ENCODE peak calls at places on chromosomes 7 and 10, in four cellular contexts. N, C, U and O are unnamed samples.

GRCh38 chr7:76409537-76409936 is at the start of gene SSC4D:
- DNase-seq in N (no peak), U (no peak), C (no peak), O (peak; percentile 85)

GRCh38 chr10:114526112-114526496 is 121.8 kb upstream of the AFAP1L2 start:
- DNase-seq in C (peak; percentile 27), N (no peak), U (no peak), O (no peak)

GRCh38 chr7:127252736-127253288 is at the start of gene GRM8:
- DNase-seq in U (peak; percentile 2), C (peak; percentile 14), N (peak; percentile 80), O (peak; percentile 54)

GRCh38 chr10:128102480-128103228 is 23.6 kb downstream of the MKI67 start:
- DNase-seq in C (no peak), N (no peak), U (no peak), O (no peak)

GRCh38 chr10:117457071-117457810 is 82.0 kb upstream of the PDZD8 start:
- DNase-seq in U (no peak), N (no peak), C (no peak), O (no peak)

GRCh38 chr7:48665361-48666135 is 258.8 kb upstream of the CDC14C start:
- DNase-seq in C (no peak), U (no peak), N (no peak), O (no peak)

GRCh38 chr10:36441557-36441956 is 683.8 kb upstream of the ANKRD30A start:
- DNase-seq in N (no peak), C (no peak), U (no peak), O (no peak)

GRCh38 chr10:92574545-92575377 is 868 bp upstream of the IDE start:
- DNase-seq in N (peak; percentile 28), C (peak; percentile 51), U (no peak), O (no peak)

GRCh38 chr7:73520673-73521635 is 1.1 kb downstream of the BAZ1B start:
- DNase-seq in U (no peak), N (no peak), C (peak; percentile 16), O (no peak)

GRCh38 chr10:124378817-124379510 is 39.8 kb downstream of the OAT start:
- DNase-seq in U (no peak), C (no peak), N (no peak), O (no peak)

GRCh38 chr7:17090751-17091150 is 207.7 kb upstream of the AHR start:
- DNase-seq in C (no peak), U (no peak), N (no peak), O (no peak)

GRCh38 chr10:73060738-73061635 is 35.7 kb downstream of the P4HA1 start:
- DNase-seq in N (peak; percentile 45), U (no peak), C (peak; percentile 24), O (no peak)

GRCh38 chr10:42836771-42837468 is 54.3 kb downstream of the BMS1 start:
- DNase-seq in U (no peak), C (no peak), N (no peak), O (peak; percentile 14)

GRCh38 chr10:117746541-117747195 is 204.1 kb downstream of the EMX2 start:
- DNase-seq in C (no peak), N (no peak), U (no peak), O (no peak)

GRCh38 chr7:66145404-66145843 is 30.8 kb downstream of the CRCP start:
- DNase-seq in U (no peak), C (no peak), N (no peak), O (no peak)

GRCh38 chr7:54331311-54331710 is 210.9 kb upstream of the VSTM2A start:
- DNase-seq in N (no peak), C (no peak), U (no peak), O (no peak)

GRCh38 chr10:94042001-94042813 is 48.5 kb downstream of the PLCE1 start:
- DNase-seq in N (no peak), U (no peak), C (peak; percentile 37), O (no peak)

GRCh38 chr10:4848341-4849041 is 22.5 kb downstream of the AKR1E2 start:
- DNase-seq in N (no peak), C (no peak), U (no peak), O (no peak)

GRCh38 chr10:59131673-59132072 is 44.8 kb upstream of the PHYHIPL start:
- DNase-seq in N (no peak), U (no peak), C (no peak), O (no peak)

GRCh38 chr10:6175329-6176055 is 27.2 kb upstream of the PFKFB3 start:
- DNase-seq in N (no peak), U (no peak), C (no peak), O (no peak)

GRCh38 chr7:94223375-94224084 is 171.2 kb upstream of the COL1A2 start:
- DNase-seq in C (no peak), U (no peak), N (no peak), O (no peak)

GRCh38 chr10:98748298-98748697 is 301.6 kb upstream of the HPS1 start:
- DNase-seq in N (no peak), U (no peak), C (peak; percentile 5), O (peak; percentile 20)

GRCh38 chr7:16524332-16524731 is 2.3 kb upstream of the LRRC72 start:
- DNase-seq in C (no peak), N (no peak), U (no peak), O (no peak)

GRCh38 chr7:17622443-17622842 is 317.9 kb downstream of the SNX13 start:
- DNase-seq in N (no peak), C (no peak), U (no peak), O (no peak)

GRCh38 chr10:43942096-43942885 is 293.6 kb upstream of the ZNF32 start:
- DNase-seq in U (no peak), N (no peak), C (no peak), O (no peak)

GRCh38 chr7:81770823-81771222 is 976 bp upstream of the HGF start:
- DNase-seq in N (no peak), U (no peak), C (no peak), O (no peak)

GRCh38 chr10:117885206-117885605 is 161.5 kb downstream of the RAB11FIP2 start:
- DNase-seq in U (no peak), C (no peak), N (no peak), O (no peak)

GRCh38 chr7:112383671-112384417 is 66.4 kb upstream of the IFRD1 start:
- DNase-seq in N (no peak), C (no peak), U (no peak), O (no peak)

GRCh38 chr10:74008212-74008731 is 10.4 kb downstream of the VCL start:
- DNase-seq in C (no peak), N (no peak), U (no peak), O (no peak)

GRCh38 chr10:116044722-116045374 is 228.2 kb downstream of the GFRA1 start:
- DNase-seq in U (no peak), N (no peak), C (no peak), O (no peak)